ENCODE peak calls at places on chromosome 20, in six cellular contexts. Z, B, E, Y, A and X are unnamed samples.

GRCh38 chr20:23349338-23350006 is 1.1 kb upstream of the NXT1 start:
- DNase-seq in Y (no peak), E (no peak), B (peak), Z (no peak), A (peak), X (no peak)

GRCh38 chr20:61885759-61886715 is 179.6 kb downstream of the TAF4 start:
- DNase-seq in A (no peak), Y (no peak), Z (no peak), B (no peak), E (no peak), X (no peak)

GRCh38 chr20:42483694-42484303 is 705.9 kb downstream of the PTPRT start:
- DNase-seq in Y (no peak), Z (no peak), A (no peak), B (peak), E (peak), X (no peak)

GRCh38 chr20:58818585-58819285 is 32.0 kb downstream of the GNAS-AS1 start:
- DNase-seq in Z (no peak), Y (no peak), A (peak), E (no peak), B (no peak), X (peak)

GRCh38 chr20:7010584-7010983 is 243.1 kb downstream of the BMP2 start:
- DNase-seq in Y (no peak), Z (peak), A (peak), B (no peak), E (no peak), X (no peak)

GRCh38 chr20:20373046-20373706 is 5.3 kb downstream of the INSM1 start:
- DNase-seq in B (no peak), Z (peak), A (peak), Y (no peak), E (no peak), X (no peak)

GRCh38 chr20:46176744-46177378 is 58.7 kb downstream of the CD40 start:
- DNase-seq in Y (no peak), A (no peak), Z (no peak), B (no peak), E (no peak), X (no peak)

GRCh38 chr20:61520761-61521460 is 268.9 kb downstream of the CDH4 start:
- DNase-seq in Z (peak), B (no peak), A (no peak), E (no peak), Y (no peak), X (no peak)

GRCh38 chr20:62174870-62175624 is 7.8 kb upstream of the MTG2 start:
- DNase-seq in E (no peak), Y (no peak), Z (no peak), A (no peak), B (no peak), X (no peak)

GRCh38 chr20:8389381-8390368 is 257.6 kb downstream of the PLCB1 start:
- DNase-seq in Z (peak), E (no peak), B (peak), Y (peak), A (peak), X (peak)

GRCh38 chr20:21971436-21971835 is 266.0 kb downstream of the PAX1 start:
- DNase-seq in Y (no peak), A (no peak), B (no peak), Z (no peak), E (no peak), X (no peak)

GRCh38 chr20:64264091-64264490 is 8.5 kb downstream of the PCMTD2 start:
- DNase-seq in Y (no peak), B (no peak), Z (no peak), E (no peak), A (no peak), X (no peak)

GRCh38 chr20:18796282-18796833 is 17.2 kb upstream of the SCP2D1 start:
- DNase-seq in Z (no peak), B (no peak), E (no peak), A (no peak), Y (no peak), X (no peak)

GRCh38 chr20:62628691-62629090 is 13.6 kb upstream of the SLCO4A1 start:
- DNase-seq in Z (no peak), B (peak), A (peak), Y (no peak), E (no peak), X (peak)

GRCh38 chr20:62622178-62622876 is 20.0 kb upstream of the SLCO4A1 start:
- DNase-seq in Z (no peak), B (no peak), E (no peak), A (no peak), Y (no peak), X (no peak)

GRCh38 chr20:61120595-61121515 is 131.2 kb upstream of the CDH4 start:
- DNase-seq in Y (no peak), B (peak), E (peak), A (peak), Z (peak), X (peak)

GRCh38 chr20:44720617-44720993 is 5.4 kb downstream of the CCN5 start:
- DNase-seq in Y (peak), B (no peak), Z (peak), E (no peak), A (no peak), X (peak)

GRCh38 chr20:31707994-31708744 is 14.5 kb downstream of the BCL2L1 start:
- DNase-seq in Y (no peak), Z (no peak), A (no peak), E (no peak), B (peak), X (peak)

GRCh38 chr20:62643521-62644043 is 1.3 kb downstream of the SLCO4A1 start:
- DNase-seq in B (no peak), E (no peak), A (peak), Z (no peak), Y (no peak), X (no peak)

GRCh38 chr20:63857751-63858392 is 3.4 kb upstream of the ABHD16B start:
- DNase-seq in A (no peak), Y (no peak), B (no peak), Z (peak), E (no peak), X (no peak)

GRCh38 chr20:1987826-1988225 is 6.0 kb downstream of the PDYN start:
- DNase-seq in E (no peak), Z (no peak), B (no peak), Y (no peak), A (no peak), X (no peak)

GRCh38 chr20:6993016-6993415 is 225.5 kb downstream of the BMP2 start:
- DNase-seq in B (no peak), E (no peak), Z (no peak), A (no peak), Y (no peak), X (peak)

GRCh38 chr20:1269235-1269634 is 3.1 kb downstream of the SNPH start:
- DNase-seq in Z (no peak), Y (no peak), A (no peak), E (no peak), B (no peak), X (no peak)

GRCh38 chr20:10524643-10525042 is 89.5 kb downstream of the SLX4IP start:
- DNase-seq in Z (no peak), A (peak), E (no peak), Y (peak), B (no peak), X (peak)

GRCh38 chr20:63944078-63944941 is 11.9 kb downstream of the UCKL1 start:
- DNase-seq in Y (no peak), A (no peak), E (no peak), Z (no peak), B (no peak), X (no peak)

GRCh38 chr20:57195023-57195758 is 71.2 kb downstream of the BMP7 start:
- DNase-seq in B (no peak), Y (no peak), A (peak), E (no peak), Z (no peak), X (no peak)

GRCh38 chr20:9590189-9590588 is 75.8 kb downstream of the LAMP5 start:
- DNase-seq in E (no peak), Y (no peak), Z (peak), A (no peak), B (no peak), X (peak)

GRCh38 chr20:4951299-4951698 is 50.0 kb downstream of the SLC23A2 start:
- DNase-seq in Y (peak), E (no peak), A (no peak), Z (peak), B (no peak), X (peak)

GRCh38 chr20:59573837-59574236 is 30.5 kb upstream of the PHACTR3 start:
- DNase-seq in A (no peak), Z (no peak), B (no peak), E (no peak), Y (no peak), X (no peak)

GRCh38 chr20:18287546-18287914 is 797 bp upstream of the ZNF133 start:
- DNase-seq in A (no peak), Y (no peak), E (no peak), Z (no peak), B (no peak), X (no peak)

GRCh38 chr20:51594999-51595532 is 52.5 kb upstream of the NFATC2 start:
- DNase-seq in Z (peak), B (peak), Y (peak), A (peak), E (peak), X (peak)
- H3K4me3 ChIP-seq in Z (no peak), B (no peak), Y (no peak), A (no peak), E (no peak), X (no peak)

GRCh38 chr20:41330941-41331340 is 9.7 kb upstream of the LPIN3 start:
- DNase-seq in Y (no peak), B (no peak), A (no peak), Z (no peak), E (no peak), X (no peak)

GRCh38 chr20:41327178-41327577 is 9.6 kb upstream of the ZHX3 start:
- DNase-seq in B (no peak), Y (no peak), E (no peak), Z (no peak), A (no peak), X (no peak)

GRCh38 chr20:41329435-41330342 is 10.9 kb upstream of the LPIN3 start:
- DNase-seq in B (no peak), Y (peak), A (peak), E (no peak), Z (peak), X (peak)

GRCh38 chr20:41331731-41332130 is 8.9 kb upstream of the LPIN3 start:
- DNase-seq in E (no peak), Z (no peak), Y (no peak), A (peak), B (no peak), X (no peak)

DNA sequence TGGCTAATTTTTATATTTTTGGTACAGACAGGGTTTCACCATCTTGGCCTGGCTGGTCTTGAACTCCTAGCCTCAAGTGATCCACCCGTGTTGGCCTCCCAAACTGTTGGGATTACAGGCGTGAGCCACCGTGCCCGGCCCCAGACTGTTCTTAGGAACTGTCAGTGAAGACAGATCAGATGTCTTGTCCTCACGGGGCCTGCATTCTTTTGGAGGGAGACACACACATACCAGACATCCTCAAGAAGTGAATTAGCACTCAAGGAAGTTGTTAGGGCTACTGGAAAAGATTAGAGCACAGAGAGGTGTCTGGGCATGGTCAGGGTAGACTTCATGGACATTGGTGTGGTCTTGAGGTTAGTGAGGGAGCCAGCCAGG is 10.3 kb upstream of the LPIN3 start:
- DNase-seq in Y (no peak), A (peak), B (no peak), Z (no peak), E (no peak), X (no peak)
- H3K4me2 ChIP-seq in Y (no peak), A (no peak), B (no peak), Z (no peak), E (no peak), X (no peak)

DNA sequence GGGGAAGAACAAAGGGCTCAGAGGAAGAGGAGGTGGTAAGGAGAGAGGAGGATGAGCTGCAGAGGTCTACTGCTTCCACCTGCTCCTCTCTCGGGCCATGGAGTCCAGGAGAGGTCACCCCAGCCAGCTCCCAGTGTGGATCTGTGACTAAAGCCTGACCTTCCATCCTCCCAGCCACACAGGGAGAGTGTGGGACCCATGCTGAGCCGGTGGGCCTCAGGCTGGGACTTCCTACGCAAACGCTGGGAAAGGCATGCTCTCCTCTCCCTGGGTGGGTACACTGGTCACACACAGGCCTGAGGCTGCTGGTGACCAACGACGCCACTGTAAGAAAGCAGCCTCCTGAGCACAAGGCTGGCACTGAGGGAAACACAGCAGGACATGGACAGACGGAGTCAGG is 111.3 kb downstream of the PREX1 start:
- DNase-seq in Y (no peak), Z (no peak), E (no peak), A (no peak), B (no peak), X (no peak)
- H3K4me3 ChIP-seq in Y (no peak), Z (no peak), E (no peak), A (no peak), B (no peak), X (no peak)

GRCh38 chr20:47727170-47727880 is 58.0 kb downstream of the SULF2 start:
- DNase-seq in Y (no peak), Z (no peak), A (peak), E (no peak), B (no peak), X (no peak)

GRCh38 chr20:47726632-47727031 is 58.6 kb downstream of the SULF2 start:
- DNase-seq in A (no peak), Y (no peak), Z (no peak), E (no peak), B (no peak), X (no peak)

GRCh38 chr20:47724398-47724797 is 60.9 kb downstream of the SULF2 start:
- DNase-seq in E (peak), Y (no peak), A (no peak), B (no peak), Z (no peak), X (no peak)

GRCh38 chr20:47724910-47725247 is 60.4 kb downstream of the SULF2 start:
- DNase-seq in E (no peak), Z (no peak), B (no peak), A (no peak), Y (no peak), X (no peak)

DNA sequence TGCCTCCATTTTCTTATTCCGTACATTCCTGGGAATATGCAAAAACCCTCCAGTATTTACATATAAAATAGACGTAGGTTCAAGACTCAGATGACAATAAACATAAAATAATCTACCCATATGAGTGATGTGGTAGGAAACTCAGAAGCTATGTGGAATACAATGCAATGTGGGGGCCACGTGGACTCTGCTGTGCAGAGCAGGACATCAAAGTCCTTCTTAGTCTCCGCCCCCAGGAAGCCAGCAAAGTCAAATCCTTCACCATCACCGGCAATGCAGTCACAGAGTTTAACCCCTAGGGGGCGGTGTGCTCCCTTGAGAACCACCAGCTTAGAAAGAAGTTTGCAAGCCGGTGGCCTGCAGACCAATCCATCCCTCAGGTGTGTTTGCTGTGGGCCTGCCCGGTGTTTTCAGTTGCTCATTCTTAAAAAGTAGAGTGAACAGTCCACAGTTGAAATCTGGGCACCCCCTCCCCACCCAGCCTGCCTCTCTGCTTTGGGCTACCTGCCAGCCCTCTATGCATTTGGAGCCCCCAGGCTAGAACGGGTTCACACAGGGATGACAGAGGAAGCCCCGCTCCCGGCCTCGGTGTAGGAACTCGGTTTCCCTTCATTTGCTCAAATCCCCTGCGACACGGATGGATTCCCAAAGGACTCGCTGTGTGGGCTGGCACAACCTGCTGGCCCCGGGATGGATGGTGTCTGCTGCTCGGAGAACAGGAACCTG is 59.9 kb downstream of the SULF2 start:
- DNase-seq in B (peak), A (peak), E (peak), Z (peak), Y (peak), X (peak)
- H3K4me2 ChIP-seq in B (no peak), A (no peak), E (no peak), Z (no peak), Y (no peak), X (peak)

GRCh38 chr20:3931664-3932063 is 42.5 kb downstream of the PANK2 start:
- DNase-seq in A (no peak), Z (no peak), Y (no peak), B (no peak), E (no peak), X (no peak)

GRCh38 chr20:3929713-3930060 is 40.5 kb downstream of the PANK2 start:
- DNase-seq in E (no peak), Y (no peak), Z (peak), B (no peak), A (no peak), X (no peak)

GRCh38 chr20:3933126-3933684 is 44.0 kb downstream of the PANK2 start:
- DNase-seq in A (no peak), Y (no peak), E (no peak), Z (no peak), B (no peak), X (peak)

GRCh38 chr20:3932277-3933073 is 43.3 kb downstream of the PANK2 start:
- DNase-seq in E (no peak), Z (peak), Y (no peak), B (no peak), A (peak), X (no peak)

DNA sequence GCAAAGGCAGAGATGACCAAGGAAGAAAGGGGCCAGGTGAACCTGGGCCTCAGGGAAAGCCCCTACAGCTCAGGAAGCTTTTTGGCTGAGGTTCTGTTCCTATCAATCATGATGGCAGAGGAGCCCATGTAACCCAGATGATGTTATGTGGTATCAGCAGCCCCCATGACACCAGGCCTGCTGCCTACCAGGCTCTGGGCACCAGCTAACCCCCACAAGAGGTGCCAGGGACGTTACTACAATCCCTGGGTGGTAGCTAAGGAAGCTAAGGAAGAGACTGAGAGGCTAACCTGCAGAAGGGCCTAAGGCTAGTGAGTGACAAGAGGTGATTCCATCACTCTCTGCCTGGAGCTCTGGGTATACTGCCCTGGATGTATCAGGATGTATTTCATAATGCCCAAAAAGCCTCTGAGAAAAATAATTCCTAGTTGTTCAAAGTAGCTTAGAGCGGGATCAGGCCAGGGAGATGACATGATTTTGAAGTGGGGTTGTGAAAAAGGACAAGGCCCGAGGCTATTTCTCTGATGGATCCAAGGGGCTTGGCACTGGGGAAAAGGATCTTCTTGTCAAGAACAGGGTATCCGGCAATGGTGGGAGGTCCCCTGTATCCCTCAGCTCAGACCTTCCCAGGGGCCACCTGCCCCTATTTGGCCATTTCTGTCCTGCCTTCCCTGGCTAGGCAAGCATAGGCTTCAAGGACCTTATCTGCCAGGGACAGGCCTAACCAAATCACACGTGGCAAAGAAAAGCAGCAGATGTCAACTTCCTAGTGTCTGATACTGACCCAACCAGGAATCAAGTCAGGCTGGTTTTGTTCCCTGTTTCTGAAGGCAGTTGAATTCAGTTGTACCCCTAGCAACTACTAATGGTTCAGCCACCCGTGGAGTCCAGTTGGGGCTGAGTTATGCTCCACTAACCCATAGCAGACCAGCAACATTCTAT is 41.3 kb downstream of the PANK2 start:
- DNase-seq in E (no peak), A (peak), Z (no peak), B (no peak), Y (no peak), X (no peak)
- H3K4me3 ChIP-seq in E (no peak), A (no peak), Z (no peak), B (no peak), Y (no peak), X (no peak)

DNA sequence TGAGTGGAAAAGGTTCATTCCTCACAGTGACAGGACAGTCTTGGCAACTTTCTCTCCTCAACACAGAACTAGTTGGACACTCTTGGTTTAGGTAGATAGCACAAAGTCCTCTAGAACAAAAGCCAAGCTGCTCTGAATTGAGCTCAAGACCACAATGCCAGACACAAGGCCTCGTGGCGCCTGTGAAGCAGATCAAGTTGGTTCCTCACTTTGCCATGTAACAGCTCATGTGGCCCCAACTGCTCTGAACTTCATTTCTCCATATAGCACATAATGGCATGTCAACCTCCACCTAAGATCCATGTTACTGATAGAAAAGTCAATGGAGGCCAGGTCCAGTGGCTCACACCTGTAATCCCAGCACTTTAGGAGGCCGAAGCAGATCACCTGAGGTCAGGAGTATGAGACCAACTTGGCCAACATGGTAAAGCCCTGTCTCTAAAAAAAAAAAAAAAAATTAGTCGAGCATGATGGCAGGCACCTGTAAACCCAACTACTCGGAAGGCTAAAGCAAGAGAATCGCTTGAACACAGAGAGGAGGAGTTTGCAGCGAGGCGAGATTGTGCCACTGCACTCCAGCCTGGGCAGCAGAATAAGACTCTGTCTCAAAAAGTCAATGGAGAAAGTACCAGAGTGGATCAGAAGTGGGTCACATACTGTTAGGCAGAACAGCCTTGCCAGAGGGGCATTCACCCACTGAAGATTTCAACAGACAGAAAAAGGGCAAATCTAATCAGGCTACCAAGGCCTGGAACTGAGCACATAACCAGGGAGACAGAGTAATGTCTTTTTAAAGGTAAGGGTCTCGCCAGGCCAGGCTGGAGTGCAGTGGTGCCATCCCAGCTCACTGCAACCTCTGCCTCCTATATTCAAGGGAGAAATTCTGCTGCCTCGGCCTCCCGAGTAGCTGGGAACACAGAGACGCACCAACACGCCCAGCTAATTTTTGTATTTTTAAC is 21.2 kb downstream of the ROMO1 start:
- DNase-seq in A (no peak), E (no peak), Z (no peak), B (no peak), Y (no peak), X (no peak)
- H3K4me2 ChIP-seq in A (no peak), E (no peak), Z (no peak), B (no peak), Y (no peak), X (no peak)